ENCODE peak calls at places on chromosomes 16 and 17, in nine cellular contexts. E, G, L, O, H, D, M, P and W are unnamed samples.

GRCh38 chr17:76740329-76741118 is 2.6 kb downstream of the MFSD11 start:
- DNase-seq in L (no peak), D (no peak), O (peak; percentile 69), G (no peak), H (no peak), P (no peak), M (no peak), E (no peak), W (no peak)

GRCh38 chr16:55120408-55120807 is 189.7 kb downstream of the IRX5 start:
- DNase-seq in M (no peak), P (no peak), L (no peak), D (no peak), E (no peak), H (no peak), G (no peak), O (no peak), W (no peak)

GRCh38 chr17:18039535-18040286 is 503 bp downstream of the GID4 start:
- DNase-seq in P (no peak), H (peak; percentile 56), M (peak; percentile 41), G (no peak), D (peak; percentile 93), E (peak; percentile 57), L (no peak), O (no peak), W (no peak)

GRCh38 chr17:40598021-40598927 is 33.0 kb upstream of the CCR7 start:
- DNase-seq in G (no peak), E (no peak), L (no peak), D (no peak), M (no peak), H (no peak), P (peak; percentile 80), O (no peak), W (no peak)

GRCh38 chr16:77963185-77964044 is 58.9 kb upstream of the CLEC3A start:
- DNase-seq in O (no peak), H (peak; percentile 56), P (no peak), M (no peak), L (no peak), D (no peak), E (no peak), G (no peak), W (no peak)

GRCh38 chr16:77692612-77693011 is 29.7 kb upstream of the NUDT7 start:
- DNase-seq in D (no peak), L (no peak), E (no peak), G (no peak), M (no peak), H (no peak), O (no peak), P (no peak), W (no peak)

GRCh38 chr16:22151599-22151998 is 10.7 kb upstream of the SDR42E2 start:
- DNase-seq in D (no peak), O (no peak), M (no peak), G (no peak), H (no peak), E (no peak), P (no peak), L (no peak), W (no peak)

GRCh38 chr16:80065565-80065964 is 465.0 kb upstream of the MAF start:
- DNase-seq in M (no peak), H (no peak), P (no peak), E (no peak), L (no peak), G (no peak), D (no peak), O (no peak), W (no peak)

GRCh38 chr16:89691986-89692569 is 5.6 kb downstream of the CDK10 start:
- DNase-seq in P (peak; percentile 57), G (no peak), H (no peak), O (no peak), L (no peak), D (no peak), E (no peak), M (no peak), W (no peak)

GRCh38 chr17:49260011-49260921 is 29.7 kb upstream of the PHOSPHO1 start:
- DNase-seq in O (peak; percentile 85), P (peak; percentile 94), L (peak; percentile 84), E (peak; percentile 36), D (peak; percentile 93), G (peak; percentile 25), H (peak; percentile 70), M (peak; percentile 66), W (no peak)

GRCh38 chr16:81229811-81230210 is 8.7 kb upstream of the BCO1 start:
- DNase-seq in G (no peak), D (no peak), M (no peak), L (no peak), E (no peak), P (no peak), H (no peak), O (no peak), W (no peak)

GRCh38 chr16:69108069-69108904 is 2.8 kb downstream of the HAS3 start:
- DNase-seq in G (no peak), P (peak; percentile 48), D (no peak), E (no peak), H (no peak), M (no peak), O (no peak), L (no peak), W (no peak)

GRCh38 chr16:85055503-85056210 is 28.1 kb downstream of the KIAA0513 start:
- DNase-seq in P (peak; percentile 92), O (no peak), E (no peak), D (no peak), M (peak; percentile 21), H (no peak), L (no peak), G (peak; percentile 47), W (peak; percentile 31)

GRCh38 chr16:48126801-48127644 is 28.8 kb downstream of the ABCC12 start:
- DNase-seq in E (no peak), H (no peak), G (peak; percentile 15), D (no peak), P (no peak), M (peak; percentile 80), O (no peak), L (no peak), W (no peak)

GRCh38 chr17:46120078-46120477 is 73.2 kb downstream of the KANSL1 start:
- DNase-seq in M (no peak), E (no peak), D (no peak), O (no peak), P (no peak), G (no peak), L (no peak), H (no peak), W (no peak)

GRCh38 chr17:46118969-46119368 is 74.3 kb downstream of the KANSL1 start:
- DNase-seq in D (no peak), L (no peak), P (no peak), E (no peak), M (no peak), G (no peak), O (no peak), H (no peak), W (no peak)

GRCh38 chr17:46115687-46116086 is 77.5 kb downstream of the KANSL1 start:
- DNase-seq in G (no peak), M (no peak), L (no peak), P (no peak), E (no peak), H (no peak), O (no peak), D (no peak), W (no peak)

GRCh38 chr17:46117850-46118696 is 75.2 kb downstream of the KANSL1 start:
- DNase-seq in G (no peak), L (no peak), O (no peak), D (no peak), H (no peak), E (no peak), P (no peak), M (no peak), W (no peak)

GRCh38 chr17:46117117-46117516 is 76.1 kb downstream of the KANSL1 start:
- DNase-seq in E (no peak), M (no peak), L (no peak), O (no peak), D (no peak), H (no peak), P (no peak), G (no peak), W (no peak)
- H3K4me1 ChIP-seq in E (peaks cover 31% of the 10 kb centered on the region), M (peaks cover 86% of the 10 kb centered on the region), L (no peaks in the 10 kb centered on the region), O (peaks cover 1% of the 10 kb centered on the region), D (peaks cover 42% of the 10 kb centered on the region), H (peaks cover 18% of the 10 kb centered on the region), P (peaks cover 80% of the 10 kb centered on the region), G (no peaks in the 10 kb centered on the region), W (peaks cover 78% of the 10 kb centered on the region)

GRCh38 chr17:81519284-81520020 is 6.9 kb upstream of the ACTG1 start:
- DNase-seq in P (peak; percentile 93), M (peak; percentile 89), O (no peak), E (no peak), L (peak; percentile 80), D (peak; percentile 95), H (peak; percentile 69), G (peak; percentile 60), W (no peak)
- TF ChIP-seq POLR2A in P (no peak), M (peak; percentile 19), O (no peak), E (no peak), L (peak; percentile 18), D (no peak), H (no peak), G (peak; percentile 58), W (peak; percentile 23)

DNA sequence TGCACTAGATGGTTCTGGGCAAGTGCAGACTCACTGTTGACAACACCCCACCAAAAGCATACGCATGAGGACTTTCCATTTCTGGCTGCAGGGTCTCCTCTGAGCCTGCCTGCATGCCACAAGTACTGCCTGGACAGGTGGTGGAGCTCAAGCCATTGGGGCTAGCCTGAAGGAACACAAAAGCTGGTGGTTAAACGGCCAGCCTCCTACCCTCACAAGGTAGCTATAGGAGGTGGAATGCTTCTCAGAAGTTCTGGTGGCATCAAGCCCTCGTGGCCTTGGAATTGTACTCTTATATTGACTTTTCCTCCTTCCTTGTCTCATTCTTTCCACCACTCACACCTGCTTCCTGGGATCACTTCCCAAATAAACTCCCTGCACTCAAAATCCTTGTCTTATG is 56.6 kb upstream of the BCAR1 start:
- DNase-seq in D (no peak), L (no peak), P (no peak), O (no peak), E (no peak), H (no peak), M (no peak), G (peak; percentile 65), W (no peak)
- TF ChIP-seq CTCF in D (no peak), L (no peak), P (no peak), O (no peak), E (no peak), H (no peak), M (no peak), G (no peak), W (no peak)

DNA sequence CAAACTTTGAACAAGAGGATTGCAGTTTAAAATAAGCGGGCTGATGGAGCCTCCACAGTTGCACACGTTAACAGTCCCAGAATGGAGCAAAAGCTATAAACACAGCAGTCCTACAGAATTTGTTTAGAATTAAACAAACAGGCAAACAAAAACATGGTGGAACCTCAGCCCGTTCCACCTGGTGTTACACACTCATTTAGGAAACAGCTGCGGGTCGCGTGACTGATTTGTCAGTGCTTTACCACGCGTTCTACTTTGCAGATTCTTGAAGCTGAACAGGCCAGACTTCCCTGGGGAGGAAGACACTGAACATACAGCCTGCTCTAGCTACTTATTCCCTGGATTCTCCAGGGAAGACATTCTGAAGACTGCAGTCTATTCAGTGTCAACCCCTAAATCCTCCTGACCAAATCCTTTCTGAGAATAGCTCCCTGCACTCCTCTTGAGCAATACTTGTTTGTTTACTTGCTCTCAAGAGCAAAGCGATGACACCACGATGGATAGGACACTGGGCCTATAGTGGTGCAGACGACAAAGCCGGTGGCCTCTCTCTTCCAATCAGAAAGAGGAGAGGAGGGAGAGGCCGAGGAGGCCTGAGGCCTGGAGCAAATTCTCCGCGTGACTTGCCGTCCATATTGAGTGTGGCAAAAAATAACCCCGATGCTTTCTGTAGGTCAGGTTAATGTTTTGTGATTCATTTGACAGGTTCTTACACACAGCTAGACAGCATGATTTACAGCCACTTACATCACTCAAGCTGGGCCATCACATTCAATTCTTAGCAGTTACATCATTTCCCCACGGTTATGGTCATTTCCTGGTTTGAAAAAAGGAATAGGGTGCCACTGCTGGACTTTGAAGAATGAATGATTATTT is 4.0 kb upstream of the MAP1LC3B start:
- DNase-seq in H (peak; percentile 74), M (peak; percentile 94), O (peak; percentile 96), D (no peak), L (peak; percentile 100), G (peak; percentile 98), P (peak; percentile 94), E (peak; percentile 86), W (peak; percentile 75)
- H3K4me1 ChIP-seq in H (peaks cover 5% of the 10 kb centered on the region), M (peaks cover 23% of the 10 kb centered on the region), O (peaks cover 6% of the 10 kb centered on the region), D (peaks cover 33% of the 10 kb centered on the region), L (peaks cover 52% of the 10 kb centered on the region), G (peaks cover 4% of the 10 kb centered on the region), P (peaks cover 50% of the 10 kb centered on the region), E (peaks cover 5% of the 10 kb centered on the region), W (peaks cover 48% of the 10 kb centered on the region)